ENCODE peak calls at places on chromosomes 5 and 9, in six cellular contexts. U, B, E, X, C and G are unnamed samples.

GRCh38 chr5:147690595-147690994 is 91.9 kb downstream of the JAKMIP2 start:
- DNase-seq in C (no peak), X (no peak), E (no peak), B (peak), U (no peak), G (no peak)

GRCh38 chr5:69502375-69503143 is 10.0 kb downstream of the OCLN start:
- DNase-seq in C (peak), U (peak), E (no peak), X (no peak), B (no peak), G (no peak)

GRCh38 chr9:22446589-22446949 is at the start of gene DMRTA1:
- DNase-seq in E (peak), X (no peak), B (peak), C (peak), U (peak), G (peak)

GRCh38 chr9:88106492-88106891 is 31.8 kb downstream of the SPATA31C2 start:
- DNase-seq in C (peak), X (peak), B (peak), U (peak), E (no peak), G (no peak)

GRCh38 chr5:139788294-139788875 is 7.2 kb upstream of the PSD2 start:
- DNase-seq in E (no peak), B (no peak), U (peak), X (no peak), C (no peak), G (no peak)

GRCh38 chr9:31950756-31951155 is 433.7 kb upstream of the ACO1 start:
- DNase-seq in E (no peak), B (no peak), U (no peak), X (no peak), C (no peak), G (no peak)

GRCh38 chr9:70156729-70157128 is 102.0 kb upstream of the SMC5 start:
- DNase-seq in B (no peak), C (peak), U (peak), X (no peak), E (no peak), G (no peak)

GRCh38 chr5:64019746-64020145 is 57.5 kb upstream of the HTR1A start:
- DNase-seq in C (no peak), B (no peak), E (no peak), X (no peak), U (no peak), G (no peak)

GRCh38 chr5:75365740-75366139 is 28.7 kb downstream of the HMGCR start:
- DNase-seq in B (no peak), U (no peak), E (no peak), X (no peak), C (no peak), G (no peak)

GRCh38 chr5:157168286-157168685 is 2.2 kb upstream of the GARIN3 start:
- DNase-seq in X (no peak), B (no peak), C (no peak), U (no peak), E (no peak), G (no peak)

GRCh38 chr5:130978475-130978874 is 186.6 kb downstream of the HINT1 start:
- DNase-seq in X (peak), E (no peak), B (no peak), C (peak), U (peak), G (no peak)

GRCh38 chr5:138274189-138274853 is at the start of gene GFRA3:
- DNase-seq in E (no peak), C (no peak), X (no peak), B (no peak), U (peak), G (peak)

GRCh38 chr5:175444060-175444904 is at the start of gene DRD1:
- DNase-seq in U (peak), B (peak), E (no peak), X (no peak), C (peak), G (peak)

GRCh38 chr5:168328804-168329203 is 37.4 kb downstream of the WWC1 start:
- DNase-seq in X (no peak), B (peak), U (no peak), C (no peak), E (no peak), G (no peak)

GRCh38 chr5:133546500-133546899 is 65.8 kb downstream of the FSTL4 start:
- DNase-seq in E (no peak), U (no peak), X (no peak), B (no peak), C (no peak), G (no peak)

GRCh38 chr5:134917070-134917831 is 12.3 kb downstream of the PCBD2 start:
- DNase-seq in U (no peak), C (no peak), B (no peak), E (no peak), X (no peak), G (no peak)
- TF ChIP-seq CTCF in U (peak), C (peak), B (peak), E (no peak), X (no peak), G (no peak)

DNA sequence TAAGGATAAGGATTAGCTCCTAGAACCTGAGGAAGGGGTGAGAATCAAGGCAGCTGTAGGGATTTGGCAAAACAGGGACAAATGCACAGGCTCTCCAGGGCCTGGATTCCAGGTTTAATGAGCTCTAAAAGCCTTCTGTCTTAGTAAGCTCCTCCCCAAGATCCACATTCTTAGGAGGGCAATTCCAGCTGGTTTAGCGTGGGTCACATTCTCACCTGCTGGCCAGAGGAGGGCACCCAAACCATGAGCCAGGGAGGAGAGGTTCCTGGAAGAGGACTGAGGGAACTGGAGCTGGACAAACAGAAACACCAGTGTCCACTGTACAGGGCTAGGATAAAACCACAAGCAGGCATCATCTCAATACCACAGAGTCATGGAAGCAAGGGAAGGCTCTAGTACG is 480.0 kb downstream of the CCDC171 start:
- DNase-seq in U (peak), B (peak), C (peak), E (no peak), X (no peak), G (no peak)
- TF ChIP-seq CTCF in U (peak), B (peak), C (peak), E (no peak), X (peak), G (no peak)

GRCh38 chr5:178827636-178828035 is 32.1 kb upstream of the ZNF354B start:
- DNase-seq in C (no peak), B (no peak), E (no peak), X (no peak), U (no peak), G (no peak)

GRCh38 chr5:178826216-178826615 is 33.5 kb upstream of the ZNF354B start:
- DNase-seq in U (no peak), B (no peak), E (no peak), C (no peak), X (no peak), G (no peak)

GRCh38 chr5:178836628-178837027 is 23.1 kb upstream of the ZNF354B start:
- DNase-seq in X (no peak), C (no peak), B (no peak), U (no peak), E (no peak), G (no peak)

GRCh38 chr5:178832618-178833201 is 27.0 kb upstream of the ZNF354B start:
- DNase-seq in U (no peak), X (no peak), B (no peak), E (no peak), C (no peak), G (no peak)

DNA sequence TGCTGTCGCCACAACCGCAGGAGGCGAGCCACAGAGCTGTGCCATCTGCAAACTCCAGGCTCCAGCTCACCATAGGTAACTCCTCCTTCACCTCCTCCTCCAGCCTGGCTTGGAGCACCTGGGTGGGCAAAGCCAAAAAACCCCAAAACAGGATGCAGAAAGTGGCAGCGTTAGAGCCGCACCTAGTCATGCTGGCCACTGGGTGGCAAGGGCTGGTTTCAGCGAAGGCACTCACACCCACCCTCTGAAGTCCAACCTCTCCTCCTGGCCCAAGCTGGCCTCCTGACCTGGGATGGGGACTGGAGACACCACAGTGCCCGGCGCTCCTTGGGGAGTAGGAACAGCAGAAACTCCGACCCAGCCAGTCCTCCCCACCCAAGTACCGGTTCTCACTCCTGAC is 28.7 kb upstream of the ZNF354B start:
- DNase-seq in X (no peak), B (no peak), U (no peak), E (no peak), C (no peak), G (no peak)
- TF ChIP-seq CTCF in X (no peak), B (no peak), U (no peak), E (no peak), C (no peak), G (no peak)

DNA sequence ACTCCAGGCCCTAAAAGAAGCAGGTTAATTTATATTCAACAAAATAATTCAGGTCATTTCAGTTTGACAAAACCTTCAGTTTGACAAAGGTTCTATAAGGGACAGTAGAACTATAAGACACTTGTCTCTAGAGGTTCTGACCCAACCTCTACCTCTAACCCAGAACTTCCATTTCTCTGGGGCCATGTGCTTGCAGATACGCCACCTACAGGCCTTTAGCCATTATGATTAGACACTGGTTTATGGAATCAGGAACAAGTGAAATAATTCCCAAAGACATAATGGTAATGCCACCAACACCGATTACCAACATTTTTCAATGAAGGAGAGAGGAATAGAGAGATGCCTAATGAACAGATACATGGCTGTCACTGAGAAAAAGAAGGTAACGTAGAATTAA is 733.9 kb downstream of the PRELID2 start:
- DNase-seq in B (peak), U (no peak), X (no peak), E (no peak), C (peak), G (no peak)
- TF ChIP-seq CTCF in B (no peak), U (peak), X (peak), E (no peak), C (peak), G (no peak)